ENCODE peak calls at places on chromosome 1, in five cellular contexts. E is DMS 273 treated with DMSO at 0.1 percent for 48 hours; S is stimulated activated CD8-positive, alpha-beta memory T cell treated with anti-CD3 and anti-CD28 coated beads, Interleukin-7, amount 100 ng/mL, for 1 hour; B is astrocyte of the spinal cord; M is Panc1. A is an unnamed sample.

GRCh38 chr1:2814511-2815075 is 13.1 kb upstream of the TTC34 start:
- DNase-seq in E (no peak), S (no peak), B (no peak), M (no peak), A (no peak)

GRCh38 chr1:186503210-186503609 is 42.3 kb upstream of the PDC start:
- DNase-seq in E (no peak), S (no peak), B (no peak), M (no peak), A (no peak)

GRCh38 chr1:184691719-184692324 is 62.8 kb downstream of the EDEM3 start:
- DNase-seq in E (peak), S (no peak), B (peak), M (peak), A (no peak)

GRCh38 chr1:58000821-58001220 is 545.7 kb downstream of the OMA1 start:
- DNase-seq in E (no peak), S (no peak), B (no peak), M (no peak), A (no peak)

GRCh38 chr1:168932539-168932938 is 174.0 kb upstream of the ATP1B1 start:
- DNase-seq in E (no peak), S (no peak), B (peak), M (peak), A (no peak)

GRCh38 chr1:1370771-1371300 is 4.2 kb downstream of the AURKAIP1 start:
- DNase-seq in E (no peak), S (no peak), B (no peak), M (no peak), A (no peak)

GRCh38 chr1:155127105-155127671 is 488 bp upstream of the EFNA1 start:
- DNase-seq in E (peak), S (no peak), B (peak), M (no peak), A (no peak)

GRCh38 chr1:6465461-6466005 is 440 bp downstream of the TNFRSF25 start:
- DNase-seq in E (no peak), S (no peak), B (no peak), M (no peak), A (no peak)

GRCh38 chr1:94713472-94714141 is 106.5 kb upstream of the SLC44A3 start:
- DNase-seq in E (peak), S (no peak), B (peak), M (no peak), A (peak)

GRCh38 chr1:55428944-55429931 is 214.1 kb upstream of the USP24 start:
- DNase-seq in E (no peak), S (no peak), B (peak), M (peak), A (no peak)

GRCh38 chr1:219699870-219700269 is 87.0 kb upstream of the ZC3H11B start:
- DNase-seq in E (no peak), S (no peak), B (peak), M (no peak), A (no peak)

GRCh38 chr1:156126043-156126700 is 11.7 kb downstream of the LMNA start:
- DNase-seq in E (no peak), S (peak), B (peak), M (no peak), A (no peak)

GRCh38 chr1:34916104-34916503 is 13.3 kb downstream of the DLGAP3 start:
- DNase-seq in E (no peak), S (no peak), B (no peak), M (no peak), A (no peak)

GRCh38 chr1:153929433-153929825 is 6.7 kb upstream of the GATAD2B start:
- DNase-seq in E (no peak), S (no peak), B (no peak), M (no peak), A (no peak)

GRCh38 chr1:27678747-27679146 is 6.8 kb upstream of the IFI6 start:
- DNase-seq in E (no peak), S (no peak), B (no peak), M (no peak), A (no peak)

GRCh38 chr1:154971341-154971998 is 923 bp upstream of the SHC1 start:
- DNase-seq in E (no peak), S (no peak), B (no peak), M (no peak), A (no peak)

GRCh38 chr1:22055463-22055862 is 3.0 kb downstream of the CDC42 start:
- DNase-seq in E (no peak), S (no peak), B (no peak), M (no peak), A (no peak)

GRCh38 chr1:64133036-64133435 is 70.4 kb upstream of the UBE2U start:
- DNase-seq in E (no peak), S (no peak), B (peak), M (no peak), A (no peak)